ENCODE peak calls at places on chromosomes 3 and 15, in ten cellular contexts. T is hippocampal formation; C is body of pancreas; V is stimulated activated CD8-positive, alpha-beta memory T cell treated with anti-CD3 and anti-CD28 coated beads, Interleukin-7, amount 100 ng/mL, for 1 hour; H is EH; B is NCI-H446; S is T-helper 2 cell treated with Interferon-gamma antibody and Interleukin-4, amounts not matched to agents 5 μg/mL and 100 μg/mL, for 36 hours; P is GM03348; G is B cell; Z is central memory CD4-positive, alpha-beta T cell. J is an unnamed sample.

GRCh38 chr3:16885948-16886683 is 1.4 kb downstream of the PLCL2 start:
- DNase-seq in Z (peak), G (no peak), B (no peak), V (no peak), T (no peak), C (no peak), P (no peak), S (no peak), H (peak), J (no peak)

GRCh38 chr3:156373095-156373494 is 181.8 kb downstream of the SSR3 start:
- DNase-seq in P (no peak), B (no peak), C (no peak), Z (no peak), G (no peak), T (no peak), S (no peak), V (no peak), H (no peak), J (no peak)

GRCh38 chr3:24495334-24495994 is 814 bp upstream of the THRB start:
- DNase-seq in H (no peak), V (no peak), G (no peak), T (no peak), P (peak), S (no peak), Z (no peak), C (peak), B (no peak), J (peak)

GRCh38 chr3:153370680-153371079 is 208.7 kb downstream of the RAP2B start:
- DNase-seq in P (no peak), Z (no peak), V (no peak), C (no peak), H (no peak), B (no peak), T (no peak), S (no peak), G (no peak), J (no peak)

GRCh38 chr15:67089218-67090193 is 24.1 kb downstream of the SMAD3 start:
- DNase-seq in C (no peak), B (no peak), V (no peak), S (no peak), Z (no peak), G (no peak), P (no peak), H (peak), T (no peak), J (peak)

GRCh38 chr3:13273604-13274105 is 146.5 kb downstream of the NUP210 start:
- DNase-seq in Z (no peak), H (no peak), C (no peak), B (no peak), T (no peak), G (no peak), S (no peak), V (no peak), P (no peak), J (no peak)

GRCh38 chr15:33742807-33743206 is 225.5 kb upstream of the CHRM5 start:
- DNase-seq in P (peak), H (peak), V (no peak), G (no peak), C (no peak), T (no peak), B (peak), S (no peak), Z (no peak), J (no peak)

GRCh38 chr3:37609711-37610110 is 252.0 kb upstream of the CTDSPL start:
- DNase-seq in B (no peak), V (no peak), H (no peak), C (no peak), T (no peak), Z (no peak), G (no peak), P (no peak), S (no peak), J (no peak)

GRCh38 chr15:59376735-59377134 is 4.1 kb upstream of the MYO1E start:
- DNase-seq in V (no peak), H (peak), T (peak), C (no peak), B (no peak), P (no peak), S (no peak), Z (no peak), G (no peak), J (no peak)

GRCh38 chr3:153680526-153680925 is 440.7 kb upstream of the ARHGEF26 start:
- DNase-seq in G (no peak), H (no peak), T (no peak), B (no peak), V (no peak), P (no peak), Z (no peak), C (no peak), S (no peak), J (no peak)

GRCh38 chr15:85676332-85676731 is 118.4 kb downstream of the KLHL25 start:
- DNase-seq in G (no peak), P (no peak), S (no peak), C (no peak), Z (no peak), H (no peak), T (no peak), V (no peak), B (no peak), J (no peak)

GRCh38 chr3:105323274-105323599 is 43.5 kb upstream of the ALCAM start:
- DNase-seq in Z (no peak), P (no peak), G (no peak), V (no peak), C (no peak), B (no peak), H (no peak), T (no peak), S (no peak), J (no peak)

GRCh38 chr15:75544273-75544862 is 34.7 kb downstream of the PTPN9 start:
- DNase-seq in H (no peak), T (no peak), V (no peak), S (no peak), B (no peak), C (no peak), P (no peak), G (no peak), Z (no peak), J (no peak)

GRCh38 chr3:53328750-53329149 is 18.6 kb downstream of the DCP1A start:
- DNase-seq in P (no peak), V (no peak), Z (no peak), G (no peak), T (no peak), H (no peak), B (no peak), S (no peak), C (no peak), J (no peak)

GRCh38 chr3:120661106-120661962 is 20.7 kb downstream of the HGD start:
- DNase-seq in H (peak), C (no peak), V (no peak), Z (no peak), G (no peak), P (no peak), B (no peak), S (no peak), T (no peak), J (no peak)

GRCh38 chr3:106825962-106826605 is 551.2 kb upstream of the CCDC54 start:
- DNase-seq in B (no peak), V (no peak), S (no peak), T (no peak), G (no peak), C (no peak), Z (no peak), P (peak), H (peak), J (no peak)